ENCODE peak calls at places on chromosome 7, in seven cellular contexts. E is lower lobe of right lung, M is GM06990, B is PC-3, F is AG04449, W is astrocyte of the cerebellum, L is mammary epithelial cell. A is an unnamed sample.

GRCh38 chr7:71650653-71651337 is 518.9 kb downstream of the GALNT17 start:
- DNase-seq in B (no peak), W (no peak), M (no peak), F (no peak), E (no peak), L (no peak), A (no peak)

GRCh38 chr7:13099197-13099795 is 411.9 kb downstream of the ARL4A start:
- DNase-seq in E (no peak), W (no peak), M (no peak), B (peak), L (peak), F (no peak), A (no peak)

GRCh38 chr7:87648316-87648715 is 20.1 kb downstream of the RUNDC3B start:
- DNase-seq in L (no peak), F (no peak), W (no peak), B (no peak), E (no peak), M (no peak), A (no peak)

GRCh38 chr7:112654322-112655216 is 135.6 kb downstream of the TMEM168 start:
- DNase-seq in B (peak), W (no peak), E (no peak), L (peak), M (no peak), F (no peak), A (peak)

GRCh38 chr7:134886353-134887057 is 99.8 kb upstream of the AGBL3 start:
- DNase-seq in F (no peak), B (peak), L (peak), W (peak), E (no peak), M (no peak), A (no peak)

GRCh38 chr7:29596593-29597178 is 33.1 kb downstream of the PRR15 start:
- DNase-seq in M (no peak), L (no peak), W (no peak), F (no peak), B (no peak), E (no peak), A (no peak)

GRCh38 chr7:36128448-36129047 is 24.5 kb upstream of the EEPD1 start:
- DNase-seq in F (peak), M (no peak), W (peak), L (peak), E (peak), B (peak), A (peak)

GRCh38 chr7:144391823-144392255 is 11.7 kb downstream of the NOBOX start:
- DNase-seq in E (no peak), M (no peak), F (no peak), W (peak), L (peak), B (peak), A (peak)

GRCh38 chr7:125551008-125551407 is 621.4 kb upstream of the POT1 start:
- DNase-seq in M (no peak), E (no peak), L (no peak), W (no peak), F (no peak), B (no peak), A (no peak)

GRCh38 chr7:235576-236395 is 43.4 kb downstream of the FAM20C start:
- DNase-seq in M (no peak), L (no peak), W (no peak), E (peak), F (no peak), B (no peak), A (no peak)
- H3K4me3 ChIP-seq in M (no peak), L (no peak), W (no peak), E (peak), F (no peak), B (no peak), A (no peak)

GRCh38 chr7:116713500-116713899 is 41.5 kb downstream of the MET start:
- DNase-seq in F (no peak), L (no peak), B (no peak), W (no peak), M (no peak), E (no peak), A (no peak)

GRCh38 chr7:116710764-116711452 is 38.9 kb downstream of the MET start:
- DNase-seq in W (no peak), F (no peak), B (peak), M (no peak), L (peak), E (no peak), A (no peak)

GRCh38 chr7:116715087-116715486 is 43.1 kb downstream of the MET start:
- DNase-seq in F (no peak), E (no peak), M (no peak), B (no peak), W (no peak), L (no peak), A (no peak)

GRCh38 chr7:116711790-116712189 is 39.8 kb downstream of the MET start:
- DNase-seq in W (no peak), L (no peak), B (no peak), F (no peak), M (no peak), E (no peak), A (no peak)

DNA sequence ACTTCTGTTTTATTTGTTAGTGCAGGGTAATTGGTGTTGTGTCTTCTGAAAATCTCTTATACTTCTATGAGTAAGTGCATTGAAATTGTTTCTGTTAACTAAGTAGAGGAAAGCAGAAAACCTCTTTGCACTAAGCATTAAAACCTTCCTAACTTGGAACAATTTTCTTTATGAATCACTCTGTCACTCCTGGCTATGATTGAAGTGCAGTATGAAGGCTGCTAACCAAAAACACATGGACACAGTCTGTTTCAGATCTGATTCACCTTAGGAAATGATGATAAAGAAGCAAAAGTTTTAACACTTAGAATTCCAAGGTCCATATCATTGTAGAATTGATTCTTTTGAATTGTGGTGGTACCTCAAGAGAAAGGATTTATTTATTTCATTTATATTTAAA is 41.9 kb downstream of the MET start:
- DNase-seq in E (no peak), M (no peak), B (peak), L (peak), F (no peak), W (no peak), A (peak)
- H3K4me3 ChIP-seq in E (no peak), M (no peak), B (no peak), L (no peak), F (no peak), W (no peak), A (no peak)

GRCh38 chr7:148049068-148049467 is 541.5 kb upstream of the C7orf33 start:
- DNase-seq in F (no peak), W (no peak), M (no peak), E (no peak), L (no peak), B (no peak), A (no peak)
- H3K4me3 ChIP-seq in F (no peak), W (no peak), M (no peak), E (no peak), L (no peak), B (no peak), A (no peak)

GRCh38 chr7:110541962-110542361 is 549.0 kb upstream of the LRRN3 start:
- DNase-seq in E (no peak), L (no peak), B (peak), W (peak), F (peak), M (no peak), A (no peak)
- H3K4me3 ChIP-seq in E (no peak), L (no peak), B (no peak), W (no peak), F (no peak), M (no peak), A (no peak)

GRCh38 chr7:120190566-120190965 is 82.4 kb upstream of the KCND2 start:
- DNase-seq in W (no peak), E (no peak), L (no peak), B (no peak), F (no peak), M (no peak), A (no peak)

GRCh38 chr7:120190109-120190508 is 82.9 kb upstream of the KCND2 start:
- DNase-seq in E (no peak), M (no peak), F (no peak), B (no peak), L (no peak), W (no peak), A (no peak)

GRCh38 chr7:120185940-120186682 is 86.9 kb upstream of the KCND2 start:
- DNase-seq in W (no peak), M (no peak), L (no peak), B (no peak), E (no peak), F (no peak), A (peak)

GRCh38 chr7:120186688-120187087 is 86.3 kb upstream of the KCND2 start:
- DNase-seq in F (no peak), E (no peak), W (no peak), M (no peak), L (no peak), B (no peak), A (no peak)

DNA sequence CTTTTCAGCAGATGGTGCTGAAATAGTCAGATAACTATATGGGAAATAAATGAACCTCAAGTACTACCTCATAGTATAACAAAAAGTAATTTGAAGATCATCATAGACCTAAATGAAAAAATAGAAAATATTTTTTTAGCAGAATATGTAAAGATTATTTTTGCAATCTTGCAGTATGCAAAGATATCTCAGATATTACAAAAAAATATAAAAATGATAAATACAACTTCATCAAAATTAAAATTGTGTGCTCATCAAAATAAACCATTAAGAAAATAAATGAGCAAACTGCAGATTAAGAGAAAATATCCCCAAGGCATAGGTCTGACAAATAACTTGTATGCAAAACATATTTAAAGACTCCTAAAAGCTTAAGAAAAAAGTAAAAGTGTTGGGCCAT is 83.4 kb upstream of the KCND2 start:
- DNase-seq in L (no peak), W (no peak), E (no peak), F (no peak), M (no peak), B (no peak), A (no peak)
- H3K4me3 ChIP-seq in L (no peak), W (no peak), E (no peak), F (no peak), M (no peak), B (no peak), A (no peak)

GRCh38 chr7:90455163-90456030 is 14.0 kb upstream of the PTTG1IP2 start:
- DNase-seq in L (peak), W (peak), B (peak), M (peak), F (no peak), E (no peak), A (no peak)
- H3K4me3 ChIP-seq in L (no peak), W (no peak), B (peak), M (no peak), F (no peak), E (no peak), A (peak)

GRCh38 chr7:97021443-97022261 is 3.0 kb downstream of the DLX5 start:
- DNase-seq in B (no peak), W (no peak), M (no peak), L (no peak), E (no peak), F (no peak), A (no peak)

GRCh38 chr7:97020601-97021442 is 3.8 kb downstream of the DLX5 start:
- DNase-seq in E (no peak), F (no peak), W (no peak), L (no peak), B (no peak), M (no peak), A (no peak)

GRCh38 chr7:97025130-97025499 is 484 bp upstream of the DLX5 start:
- DNase-seq in M (no peak), B (no peak), F (no peak), L (no peak), E (no peak), W (no peak), A (no peak)

GRCh38 chr7:97024209-97025129 is at the start of gene DLX5:
- DNase-seq in L (peak), E (no peak), B (peak), F (no peak), W (no peak), M (no peak), A (no peak)

DNA sequence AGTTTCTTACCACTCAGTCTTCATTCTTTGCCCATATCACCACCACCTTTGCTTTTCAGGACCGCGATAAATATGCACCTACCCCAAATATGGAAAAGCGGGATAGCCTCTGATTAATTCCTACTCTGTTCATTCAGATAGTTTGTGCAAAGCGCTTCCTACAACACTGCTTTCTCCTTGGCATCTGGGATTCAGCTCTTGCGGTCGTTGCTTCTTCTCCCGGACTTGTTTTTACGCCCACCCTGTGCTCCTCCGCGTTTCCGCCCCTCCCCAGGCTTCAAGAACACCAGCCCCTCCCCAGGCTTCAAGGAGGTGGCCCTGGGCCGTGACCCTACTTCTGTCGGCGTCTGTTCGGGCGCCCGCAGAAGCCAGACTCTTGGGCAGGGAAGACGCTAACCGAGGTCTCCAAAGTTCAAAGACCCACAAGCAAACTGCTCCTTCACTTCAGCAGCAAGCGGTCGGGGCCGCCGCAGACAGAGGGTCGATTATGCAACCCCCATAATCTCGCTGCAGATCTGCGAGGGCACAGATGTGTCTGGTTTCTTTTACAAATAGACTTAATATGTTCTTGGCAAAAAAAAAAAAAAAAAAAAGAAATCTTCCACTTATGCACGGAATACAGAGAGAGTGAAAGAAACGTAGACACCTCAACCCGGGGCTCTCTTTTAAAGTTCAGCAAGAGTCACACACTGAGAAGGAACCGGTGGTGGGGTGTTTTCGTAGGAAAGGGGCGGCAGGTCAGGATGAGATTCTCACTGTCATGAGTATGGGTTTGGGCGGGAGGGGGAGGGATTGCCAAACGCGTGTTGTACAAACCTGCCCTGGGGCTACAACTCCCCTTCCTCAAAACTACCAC is 2.0 kb downstream of the DLX5 start:
- DNase-seq in E (no peak), M (no peak), W (no peak), F (no peak), B (no peak), L (no peak), A (no peak)
- H3K4me3 ChIP-seq in E (no peak), M (no peak), W (no peak), F (no peak), B (no peak), L (no peak), A (no peak)

GRCh38 chr7:137337902-137338301 is 5.6 kb downstream of the PTN start:
- DNase-seq in B (peak), M (no peak), E (no peak), W (no peak), F (no peak), L (no peak), A (no peak)

GRCh38 chr7:137345799-137346449 is 2.4 kb upstream of the PTN start:
- DNase-seq in W (no peak), M (no peak), B (no peak), F (no peak), E (no peak), L (no peak), A (no peak)

GRCh38 chr7:137342340-137342739 is 1.2 kb downstream of the PTN start:
- DNase-seq in W (no peak), B (no peak), E (no peak), L (no peak), F (no peak), M (no peak), A (no peak)

GRCh38 chr7:137343483-137343841 is at the start of gene PTN:
- DNase-seq in F (no peak), E (no peak), B (peak), W (peak), M (no peak), L (peak), A (no peak)

DNA sequence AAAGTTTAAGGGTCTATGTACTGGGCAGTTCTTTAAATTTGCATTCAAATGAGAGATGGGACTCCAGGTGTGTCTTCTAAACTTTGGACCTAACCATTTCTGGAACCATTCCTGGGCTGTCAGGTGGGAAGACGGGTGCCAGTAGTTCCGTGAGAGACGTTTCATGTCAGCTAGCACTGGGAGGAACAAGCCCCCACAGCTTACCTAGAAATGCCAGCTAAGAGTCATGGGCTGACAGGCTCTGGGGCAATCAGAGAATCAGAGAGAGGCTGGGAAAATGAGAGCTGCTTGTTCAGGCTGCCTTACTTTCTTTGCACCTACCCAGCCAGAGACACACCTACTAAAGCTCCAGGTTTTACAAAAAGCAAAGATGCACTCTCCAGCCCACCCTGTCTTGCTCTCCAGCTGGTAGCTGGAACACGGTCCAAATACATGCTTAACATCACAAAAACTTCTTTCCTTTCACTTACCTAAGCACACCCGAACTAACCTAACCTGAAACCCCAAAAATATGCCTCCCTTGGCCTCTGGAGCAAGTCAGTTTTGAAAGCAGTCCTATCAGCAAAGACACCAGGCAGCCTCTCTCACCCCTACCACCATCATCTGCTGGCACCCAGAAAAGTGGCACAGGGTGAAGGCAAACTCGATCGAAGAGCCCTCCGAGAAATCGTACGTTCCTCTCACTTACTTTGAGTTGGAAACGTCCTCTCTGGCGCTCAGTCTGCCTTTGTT is 616 bp downstream of the PTN start:
- DNase-seq in L (peak), E (no peak), M (no peak), W (no peak), B (no peak), F (no peak), A (no peak)
- H3K4me3 ChIP-seq in L (peak), E (peak), M (no peak), W (peak), B (peak), F (peak), A (peak)

GRCh38 chr7:84729284-84729683 is 457.6 kb downstream of the SEMA3D start:
- DNase-seq in W (no peak), L (no peak), E (no peak), B (no peak), M (no peak), F (peak), A (no peak)

GRCh38 chr7:84738583-84739150 is 448.2 kb downstream of the SEMA3D start:
- DNase-seq in W (no peak), E (no peak), M (no peak), F (no peak), L (no peak), B (no peak), A (no peak)

GRCh38 chr7:84735021-84735420 is 451.8 kb downstream of the SEMA3D start:
- DNase-seq in W (no peak), E (no peak), B (no peak), M (no peak), F (no peak), L (no peak), A (no peak)
- H3K4me3 ChIP-seq in W (no peak), E (no peak), B (no peak), M (no peak), F (no peak), L (no peak), A (no peak)

DNA sequence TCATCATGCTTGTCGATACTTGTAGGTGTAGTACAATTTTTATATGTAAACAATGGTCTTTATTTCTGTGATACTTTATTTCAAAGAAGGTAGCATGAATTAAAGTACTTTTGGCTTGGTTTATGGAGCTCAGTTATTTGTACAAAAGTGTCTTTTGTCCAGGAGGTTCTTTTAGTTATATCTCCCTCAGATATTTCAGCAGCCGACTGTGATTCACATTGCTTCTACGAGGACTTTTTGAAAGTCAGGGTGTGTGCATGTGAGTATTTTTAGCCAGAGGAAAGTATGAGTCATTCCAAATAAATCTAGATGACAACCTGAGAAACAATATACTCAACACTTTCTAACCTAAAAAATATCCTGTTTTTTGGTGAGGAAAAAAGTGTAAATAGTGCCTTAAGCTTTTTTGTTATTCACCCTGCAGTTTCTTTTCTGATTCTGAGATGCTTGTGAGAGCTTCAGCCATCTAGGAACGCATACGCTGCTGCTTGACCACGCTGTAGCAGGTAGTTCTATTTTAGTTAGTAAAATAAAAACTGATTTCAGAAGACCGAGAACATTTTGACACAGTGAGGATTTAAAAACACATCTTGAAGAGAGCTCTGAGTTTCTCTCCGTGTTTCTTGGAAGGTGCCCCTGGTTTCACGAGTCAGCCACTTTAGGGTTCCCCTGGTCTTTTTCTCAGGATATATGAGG is 532 bp upstream of the SUN1 start:
- DNase-seq in E (no peak), M (peak), B (peak), W (peak), L (peak), F (peak), A (peak)
- H3K4me3 ChIP-seq in E (peak), M (peak), B (peak), W (peak), L (peak), F (no peak), A (no peak)